ENCODE peak calls at places on chromosomes 6 and 20, in four cellular contexts. One of them, this sample, is unnamed.

GRCh38 chr6:46377209-46377608 is 114.0 kb downstream of the RCAN2 start:
- DNase-seq in SK-N-SH: no peak
- DNase-seq in spleen: no peak
- DNase-seq in HepG2: no peak
- DNase-seq in this sample: no peak

GRCh38 chr20:11906626-11907480 is 10.8 kb upstream of the BTBD3 start:
- DNase-seq in spleen: no peak
- DNase-seq in SK-N-SH: no peak
- DNase-seq in HepG2: no peak
- DNase-seq in this sample: no peak

GRCh38 chr20:42219005-42219404 is 600.8 kb upstream of the CHD6 start:
- DNase-seq in SK-N-SH: peak; percentile 55
- DNase-seq in spleen: no peak
- DNase-seq in HepG2: no peak
- DNase-seq in this sample: no peak

GRCh38 chr6:73451166-73452106 is 661 bp downstream of the CGAS start:
- DNase-seq in HepG2: no peak
- DNase-seq in SK-N-SH: peak; percentile 71
- DNase-seq in spleen: peak; percentile 92
- DNase-seq in this sample: peak; percentile 38

GRCh38 chr20:34637245-34638185 is 39.4 kb downstream of the PIGU start:
- DNase-seq in SK-N-SH: no peak
- DNase-seq in HepG2: peak; percentile 90
- DNase-seq in spleen: no peak
- DNase-seq in this sample: no peak

GRCh38 chr20:11001767-11002540 is 328.2 kb upstream of the JAG1 start:
- DNase-seq in HepG2: peak; percentile 74
- DNase-seq in spleen: no peak
- DNase-seq in SK-N-SH: no peak
- DNase-seq in this sample: no peak

GRCh38 chr20:44123874-44124535 is 63.0 kb downstream of the JPH2 start:
- DNase-seq in HepG2: no peak
- DNase-seq in spleen: no peak
- DNase-seq in SK-N-SH: no peak
- DNase-seq in this sample: no peak

GRCh38 chr20:41717464-41717863 is 99.3 kb upstream of the CHD6 start:
- DNase-seq in HepG2: no peak
- DNase-seq in spleen: no peak
- DNase-seq in SK-N-SH: peak; percentile 26
- DNase-seq in this sample: peak; percentile 51

GRCh38 chr6:166497087-166497899 is 89.2 kb downstream of the RAMACL start:
- DNase-seq in spleen: no peak
- DNase-seq in SK-N-SH: no peak
- DNase-seq in HepG2: no peak
- DNase-seq in this sample: no peak

GRCh38 chr6:134111062-134111677 is 58.7 kb upstream of the SLC2A12 start:
- DNase-seq in spleen: no peak
- DNase-seq in SK-N-SH: peak; percentile 64
- DNase-seq in HepG2: peak; percentile 82
- DNase-seq in this sample: no peak

GRCh38 chr6:100923481-100923880 is 42.4 kb upstream of the ASCC3 start:
- DNase-seq in SK-N-SH: no peak
- DNase-seq in HepG2: no peak
- DNase-seq in spleen: no peak
- DNase-seq in this sample: no peak

GRCh38 chr6:115969930-115970273 is 90.8 kb downstream of the FRK start:
- DNase-seq in HepG2: no peak
- DNase-seq in SK-N-SH: no peak
- DNase-seq in spleen: no peak
- DNase-seq in this sample: no peak

GRCh38 chr20:1281279-1282057 is 15.4 kb downstream of the SNPH start:
- DNase-seq in SK-N-SH: no peak
- DNase-seq in HepG2: no peak
- DNase-seq in spleen: no peak
- DNase-seq in this sample: peak; percentile 37

GRCh38 chr6:25342784-25343183 is 63.6 kb downstream of the CARMIL1 start:
- DNase-seq in SK-N-SH: peak; percentile 33
- DNase-seq in spleen: no peak
- DNase-seq in HepG2: no peak
- DNase-seq in this sample: no peak

GRCh38 chr20:4713401-4713800 is 8.3 kb upstream of the PRND start:
- DNase-seq in HepG2: no peak
- DNase-seq in spleen: no peak
- DNase-seq in SK-N-SH: no peak
- DNase-seq in this sample: no peak

GRCh38 chr6:7628479-7628878 is 38.5 kb downstream of the SNRNP48 start:
- DNase-seq in HepG2: no peak
- DNase-seq in SK-N-SH: no peak
- DNase-seq in spleen: no peak
- DNase-seq in this sample: no peak

GRCh38 chr20:45268531-45268930 is 14.2 kb upstream of the SLPI start:
- DNase-seq in SK-N-SH: no peak
- DNase-seq in HepG2: no peak
- DNase-seq in spleen: no peak
- DNase-seq in this sample: no peak

GRCh38 chr20:44614525-44614924 is 32.1 kb downstream of the PKIG start:
- DNase-seq in SK-N-SH: no peak
- DNase-seq in HepG2: no peak
- DNase-seq in spleen: peak; percentile 66
- DNase-seq in this sample: no peak

GRCh38 chr6:63560806-63561672 is 11.2 kb upstream of the LOC128125822 start:
- DNase-seq in spleen: no peak
- DNase-seq in HepG2: peak; percentile 62
- DNase-seq in SK-N-SH: no peak
- DNase-seq in this sample: no peak

GRCh38 chr20:61614311-61615100 is 362.4 kb downstream of the CDH4 start:
- DNase-seq in SK-N-SH: no peak
- DNase-seq in spleen: no peak
- DNase-seq in HepG2: no peak
- DNase-seq in this sample: no peak

GRCh38 chr6:138528986-138529385 is 29.7 kb upstream of the NHSL1 start:
- DNase-seq in HepG2: no peak
- DNase-seq in SK-N-SH: no peak
- DNase-seq in spleen: no peak
- DNase-seq in this sample: no peak

GRCh38 chr6:141117869-141118268 is 1014.9 kb upstream of the GJE1 start:
- DNase-seq in SK-N-SH: no peak
- DNase-seq in spleen: no peak
- DNase-seq in HepG2: no peak
- DNase-seq in this sample: no peak

GRCh38 chr6:111792241-111792640 is 81.0 kb downstream of the FYN start:
- DNase-seq in HepG2: no peak
- DNase-seq in spleen: no peak
- DNase-seq in SK-N-SH: no peak
- DNase-seq in this sample: no peak

GRCh38 chr6:7805088-7805756 is 79.3 kb downstream of the BMP6 start:
- DNase-seq in HepG2: no peak
- DNase-seq in spleen: no peak
- DNase-seq in SK-N-SH: no peak
- DNase-seq in this sample: no peak

GRCh38 chr6:140494321-140495085 is 1120.1 kb upstream of the CITED2 start:
- DNase-seq in SK-N-SH: no peak
- DNase-seq in spleen: no peak
- DNase-seq in HepG2: no peak
- DNase-seq in this sample: no peak

GRCh38 chr6:6277418-6277817 is 43.0 kb downstream of the F13A1 start:
- DNase-seq in spleen: no peak
- DNase-seq in SK-N-SH: no peak
- DNase-seq in HepG2: no peak
- DNase-seq in this sample: no peak

GRCh38 chr20:62317167-62317655 is 14.4 kb downstream of the ADRM1 start:
- DNase-seq in spleen: no peak
- DNase-seq in SK-N-SH: no peak
- DNase-seq in HepG2: no peak
- DNase-seq in this sample: no peak

GRCh38 chr6:117280922-117281321 is 15.6 kb downstream of the VGLL2 start:
- DNase-seq in HepG2: peak; percentile 13
- DNase-seq in SK-N-SH: no peak
- DNase-seq in spleen: no peak
- DNase-seq in this sample: no peak

GRCh38 chr6:99030915-99031314 is 83.2 kb upstream of the FBXL4 start:
- DNase-seq in SK-N-SH: no peak
- DNase-seq in HepG2: no peak
- DNase-seq in spleen: no peak
- DNase-seq in this sample: no peak

GRCh38 chr6:30615958-30616810 is 859 bp downstream of the PPP1R10 start:
- DNase-seq in SK-N-SH: no peak
- DNase-seq in spleen: no peak
- DNase-seq in HepG2: peak; percentile 61
- DNase-seq in this sample: no peak

GRCh38 chr20:25160897-25161296 is 34.6 kb upstream of the ENTPD6 start:
- DNase-seq in spleen: no peak
- DNase-seq in SK-N-SH: no peak
- DNase-seq in HepG2: no peak
- DNase-seq in this sample: no peak

GRCh38 chr20:46523108-46523507 is 9.7 kb upstream of the ZNF334 start:
- DNase-seq in SK-N-SH: no peak
- DNase-seq in HepG2: peak; percentile 67
- DNase-seq in spleen: no peak
- DNase-seq in this sample: no peak

DNA sequence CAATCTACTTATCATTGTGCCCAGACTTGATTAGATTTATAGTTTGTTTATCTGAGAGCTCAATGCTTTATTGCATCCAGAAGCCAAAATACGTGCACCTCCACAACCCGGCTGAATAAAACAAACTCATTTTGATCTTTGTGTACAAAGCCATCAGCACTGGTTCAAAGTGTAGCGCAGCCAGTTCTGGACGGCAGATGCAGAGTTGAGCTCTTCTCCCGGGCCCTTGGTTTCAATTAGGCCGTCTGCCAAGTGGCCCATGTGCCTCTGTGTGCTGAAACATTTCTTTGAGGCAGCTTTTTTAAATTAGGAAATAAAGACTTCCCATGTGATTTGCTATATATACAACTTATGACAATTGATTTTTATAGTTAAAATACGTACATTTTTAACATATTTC is 96.2 kb upstream of the RSPO3 start:
- DNase-seq in HepG2: peak; percentile 76
- DNase-seq in spleen: no peak
- DNase-seq in SK-N-SH: peak; percentile 37
- DNase-seq in this sample: peak; percentile 72
- TF ChIP-seq POLR2AphosphoS5 in HepG2: no peak
- TF ChIP-seq POLR2AphosphoS5 in spleen: no peak
- TF ChIP-seq POLR2AphosphoS5 in SK-N-SH: no peak
- TF ChIP-seq POLR2AphosphoS5 in this sample: no peak

DNA sequence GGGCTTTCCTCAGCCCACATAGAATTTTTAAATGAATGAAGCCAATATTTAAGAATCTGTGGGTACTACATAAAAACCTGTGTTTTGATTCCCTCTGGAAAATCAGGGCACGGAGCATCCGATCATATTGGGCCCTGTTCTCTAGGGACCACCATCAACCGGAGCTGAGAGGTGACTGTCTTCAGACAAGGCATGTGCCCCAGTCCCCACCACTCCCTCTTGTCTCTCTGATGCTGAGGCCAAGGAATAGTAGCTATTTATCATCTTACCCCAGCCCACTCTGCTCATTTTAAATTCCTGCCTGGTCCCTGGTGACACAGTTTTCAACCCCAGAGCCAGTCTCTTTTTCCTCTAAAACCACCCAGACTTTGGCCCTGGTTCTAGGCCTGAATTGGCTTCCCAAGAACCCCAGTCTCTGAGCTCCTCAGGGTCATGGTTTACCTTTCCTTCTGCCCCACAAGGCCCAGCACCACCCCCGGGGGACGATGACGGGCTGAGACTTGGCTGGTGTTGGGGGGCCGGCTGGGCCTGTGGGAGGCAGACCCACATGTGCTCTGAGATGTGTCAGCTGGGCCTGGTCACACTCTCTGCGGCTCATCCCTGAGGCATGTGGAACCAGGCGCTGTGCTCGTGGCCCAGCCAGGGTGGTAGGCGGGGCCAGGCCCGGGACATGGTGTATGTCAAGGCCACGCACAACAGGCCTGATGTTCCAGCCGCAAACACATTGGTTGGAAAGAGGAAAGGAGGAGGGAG is 114.4 kb downstream of the CEBPB start:
- DNase-seq in spleen: peak; percentile 75
- DNase-seq in HepG2: peak; percentile 92
- DNase-seq in SK-N-SH: peak; percentile 67
- DNase-seq in this sample: peak; percentile 61
- H3K4me3 ChIP-seq in spleen: no peak overlapping the region
- H3K4me3 ChIP-seq in HepG2: no peak overlapping the region
- H3K4me3 ChIP-seq in SK-N-SH: no peak overlapping the region
- H3K4me3 ChIP-seq in this sample: no peak overlapping the region

GRCh38 chr20:57040924-57041323 is 225.5 kb downstream of the BMP7 start:
- DNase-seq in SK-N-SH: no peak
- DNase-seq in HepG2: no peak
- DNase-seq in spleen: no peak
- DNase-seq in this sample: no peak

GRCh38 chr20:57038608-57039440 is 227.6 kb downstream of the BMP7 start:
- DNase-seq in HepG2: no peak
- DNase-seq in SK-N-SH: no peak
- DNase-seq in spleen: no peak
- DNase-seq in this sample: no peak

GRCh38 chr20:57043669-57044268 is 222.7 kb downstream of the BMP7 start:
- DNase-seq in SK-N-SH: no peak
- DNase-seq in spleen: no peak
- DNase-seq in HepG2: peak; percentile 18
- DNase-seq in this sample: no peak

GRCh38 chr20:57040461-57040860 is 226.0 kb downstream of the BMP7 start:
- DNase-seq in HepG2: no peak
- DNase-seq in spleen: no peak
- DNase-seq in SK-N-SH: no peak
- DNase-seq in this sample: no peak

GRCh38 chr20:57043091-57043490 is 223.3 kb downstream of the BMP7 start:
- DNase-seq in spleen: no peak
- DNase-seq in HepG2: no peak
- DNase-seq in SK-N-SH: no peak
- DNase-seq in this sample: no peak
- TF ChIP-seq POLR2AphosphoS5 in spleen: no peak
- TF ChIP-seq POLR2AphosphoS5 in HepG2: no peak
- TF ChIP-seq POLR2AphosphoS5 in SK-N-SH: no peak
- TF ChIP-seq POLR2AphosphoS5 in this sample: no peak

DNA sequence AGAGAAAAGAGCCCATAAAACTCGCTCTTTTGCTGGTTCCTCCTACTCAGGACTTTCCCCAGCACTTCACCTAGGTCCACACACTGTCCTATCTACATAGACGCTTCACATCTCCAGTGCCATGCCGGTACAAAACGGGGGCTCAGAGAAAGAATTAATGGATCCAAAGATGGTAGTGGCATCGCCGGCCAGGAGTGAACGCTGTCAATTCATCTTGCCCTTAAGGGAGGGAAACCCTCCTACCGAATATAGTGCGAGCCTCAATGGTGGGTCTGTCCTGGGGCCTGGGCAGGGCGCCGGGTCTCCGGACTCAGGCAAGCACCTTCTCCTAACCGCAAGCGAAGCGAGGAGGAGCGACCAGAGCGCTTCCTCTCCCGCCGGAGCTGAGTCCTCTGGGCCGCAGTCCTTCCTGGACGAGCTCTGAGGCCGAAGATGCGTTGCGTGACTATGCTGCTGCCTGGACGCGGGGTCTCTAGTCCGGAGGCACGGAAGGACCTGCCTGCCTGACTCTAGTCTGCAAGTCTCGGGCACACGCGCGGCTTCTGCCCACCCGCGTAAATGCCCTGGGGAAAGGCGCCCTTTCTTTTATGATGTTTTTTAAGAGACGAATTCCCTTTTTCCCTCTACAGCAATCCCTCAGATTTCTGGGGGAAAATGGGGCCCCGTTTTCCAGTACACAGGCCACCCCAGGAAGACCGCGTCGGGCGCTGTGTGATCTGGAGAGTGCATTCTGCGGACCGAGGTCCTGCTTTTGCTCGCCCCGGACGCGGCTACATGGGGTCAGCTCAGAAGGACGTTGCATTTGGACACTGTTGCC is 100.1 kb upstream of the PRDM1 start:
- DNase-seq in HepG2: no peak
- DNase-seq in SK-N-SH: peak; percentile 35
- DNase-seq in spleen: peak; percentile 86
- DNase-seq in this sample: no peak
- H3K4me3 ChIP-seq in HepG2: no peak overlapping the region
- H3K4me3 ChIP-seq in SK-N-SH: no peak overlapping the region
- H3K4me3 ChIP-seq in spleen: no peak overlapping the region
- H3K4me3 ChIP-seq in this sample: peak overlapping the region; percentile 19

This sample was measured in stomach.